ENCODE peak calls at places on chromosomes 7 and 10, in ten cellular contexts. One of them, this sample, is unnamed.

GRCh38 chr7:30182186-30182585 is 47.4 kb downstream of the MTURN start:
- DNase-seq in cardiac muscle cell: no peak
- DNase-seq in aorta: no peak
- DNase-seq in SJSA1: no peak
- DNase-seq in left ventricle myocardium inferior: peak; percentile 32
- DNase-seq in right atrium auricular region: no peak
- DNase-seq in heart left ventricle: peak; percentile 60
- DNase-seq in foreskin keratinocyte: no peak
- DNase-seq in GM23338: no peak
- DNase-seq in pancreas: no peak
- DNase-seq in this sample: no peak

GRCh38 chr7:124100190-124100589 is 67.3 kb upstream of the TMEM229A start:
- DNase-seq in GM23338: no peak
- DNase-seq in cardiac muscle cell: no peak
- DNase-seq in pancreas: no peak
- DNase-seq in SJSA1: no peak
- DNase-seq in left ventricle myocardium inferior: no peak
- DNase-seq in right atrium auricular region: no peak
- DNase-seq in heart left ventricle: no peak
- DNase-seq in aorta: no peak
- DNase-seq in foreskin keratinocyte: no peak
- DNase-seq in this sample: no peak

GRCh38 chr7:28580626-28581025 is 168.3 kb downstream of the CREB5 start:
- DNase-seq in cardiac muscle cell: no peak
- DNase-seq in heart left ventricle: no peak
- DNase-seq in pancreas: no peak
- DNase-seq in SJSA1: no peak
- DNase-seq in aorta: no peak
- DNase-seq in left ventricle myocardium inferior: no peak
- DNase-seq in GM23338: no peak
- DNase-seq in foreskin keratinocyte: peak; percentile 24
- DNase-seq in right atrium auricular region: no peak
- DNase-seq in this sample: no peak

GRCh38 chr7:1271656-1272055 is 39.0 kb downstream of the UNCX start:
- DNase-seq in pancreas: no peak
- DNase-seq in foreskin keratinocyte: no peak
- DNase-seq in heart left ventricle: no peak
- DNase-seq in SJSA1: no peak
- DNase-seq in left ventricle myocardium inferior: no peak
- DNase-seq in right atrium auricular region: no peak
- DNase-seq in GM23338: no peak
- DNase-seq in cardiac muscle cell: no peak
- DNase-seq in aorta: peak; percentile 63
- DNase-seq in this sample: no peak

GRCh38 chr7:98559958-98560357 is 57.1 kb upstream of the NPTX2 start:
- DNase-seq in SJSA1: no peak
- DNase-seq in heart left ventricle: no peak
- DNase-seq in cardiac muscle cell: no peak
- DNase-seq in right atrium auricular region: no peak
- DNase-seq in left ventricle myocardium inferior: no peak
- DNase-seq in pancreas: no peak
- DNase-seq in aorta: no peak
- DNase-seq in foreskin keratinocyte: no peak
- DNase-seq in GM23338: peak; percentile 77
- DNase-seq in this sample: no peak

GRCh38 chr7:117005449-117005848 is 52.1 kb downstream of the ST7 start:
- DNase-seq in foreskin keratinocyte: no peak
- DNase-seq in cardiac muscle cell: no peak
- DNase-seq in right atrium auricular region: no peak
- DNase-seq in SJSA1: no peak
- DNase-seq in pancreas: no peak
- DNase-seq in heart left ventricle: no peak
- DNase-seq in left ventricle myocardium inferior: no peak
- DNase-seq in aorta: no peak
- DNase-seq in GM23338: no peak
- DNase-seq in this sample: peak; percentile 52

GRCh38 chr7:155638366-155638765 is 6.1 kb upstream of the RBM33 start:
- DNase-seq in GM23338: no peak
- DNase-seq in aorta: no peak
- DNase-seq in cardiac muscle cell: no peak
- DNase-seq in right atrium auricular region: no peak
- DNase-seq in SJSA1: no peak
- DNase-seq in foreskin keratinocyte: no peak
- DNase-seq in heart left ventricle: no peak
- DNase-seq in pancreas: no peak
- DNase-seq in left ventricle myocardium inferior: no peak
- DNase-seq in this sample: no peak

GRCh38 chr7:112381311-112382091 is 68.8 kb upstream of the IFRD1 start:
- DNase-seq in left ventricle myocardium inferior: no peak
- DNase-seq in pancreas: no peak
- DNase-seq in SJSA1: no peak
- DNase-seq in right atrium auricular region: no peak
- DNase-seq in GM23338: no peak
- DNase-seq in heart left ventricle: no peak
- DNase-seq in cardiac muscle cell: no peak
- DNase-seq in foreskin keratinocyte: no peak
- DNase-seq in aorta: no peak
- DNase-seq in this sample: no peak

GRCh38 chr7:116557066-116557585 is 32.3 kb downstream of the CAV1 start:
- DNase-seq in aorta: no peak
- DNase-seq in right atrium auricular region: no peak
- DNase-seq in SJSA1: no peak
- DNase-seq in GM23338: no peak
- DNase-seq in cardiac muscle cell: no peak
- DNase-seq in foreskin keratinocyte: no peak
- DNase-seq in pancreas: no peak
- DNase-seq in heart left ventricle: no peak
- DNase-seq in left ventricle myocardium inferior: no peak
- DNase-seq in this sample: no peak

GRCh38 chr10:26389533-26389932 is 48.6 kb upstream of the APBB1IP start:
- DNase-seq in aorta: no peak
- DNase-seq in GM23338: no peak
- DNase-seq in SJSA1: no peak
- DNase-seq in pancreas: no peak
- DNase-seq in right atrium auricular region: no peak
- DNase-seq in cardiac muscle cell: no peak
- DNase-seq in heart left ventricle: no peak
- DNase-seq in left ventricle myocardium inferior: no peak
- DNase-seq in foreskin keratinocyte: no peak
- DNase-seq in this sample: no peak

GRCh38 chr10:26381986-26382385 is 56.2 kb upstream of the APBB1IP start:
- DNase-seq in foreskin keratinocyte: no peak
- DNase-seq in heart left ventricle: no peak
- DNase-seq in pancreas: no peak
- DNase-seq in aorta: no peak
- DNase-seq in cardiac muscle cell: no peak
- DNase-seq in SJSA1: no peak
- DNase-seq in left ventricle myocardium inferior: no peak
- DNase-seq in right atrium auricular region: no peak
- DNase-seq in GM23338: no peak
- DNase-seq in this sample: no peak

GRCh38 chr10:26386800-26387199 is 51.3 kb upstream of the APBB1IP start:
- DNase-seq in cardiac muscle cell: no peak
- DNase-seq in pancreas: no peak
- DNase-seq in foreskin keratinocyte: no peak
- DNase-seq in SJSA1: no peak
- DNase-seq in heart left ventricle: no peak
- DNase-seq in aorta: no peak
- DNase-seq in right atrium auricular region: no peak
- DNase-seq in left ventricle myocardium inferior: no peak
- DNase-seq in GM23338: no peak
- DNase-seq in this sample: no peak

GRCh38 chr10:26384600-26384999 is 53.5 kb upstream of the APBB1IP start:
- DNase-seq in aorta: no peak
- DNase-seq in GM23338: no peak
- DNase-seq in pancreas: no peak
- DNase-seq in foreskin keratinocyte: no peak
- DNase-seq in SJSA1: no peak
- DNase-seq in heart left ventricle: no peak
- DNase-seq in right atrium auricular region: no peak
- DNase-seq in cardiac muscle cell: no peak
- DNase-seq in left ventricle myocardium inferior: no peak
- DNase-seq in this sample: no peak

GRCh38 chr10:26385443-26385842 is 52.7 kb upstream of the APBB1IP start:
- DNase-seq in right atrium auricular region: no peak
- DNase-seq in aorta: no peak
- DNase-seq in pancreas: no peak
- DNase-seq in foreskin keratinocyte: no peak
- DNase-seq in left ventricle myocardium inferior: no peak
- DNase-seq in GM23338: no peak
- DNase-seq in cardiac muscle cell: no peak
- DNase-seq in SJSA1: no peak
- DNase-seq in heart left ventricle: no peak
- DNase-seq in this sample: no peak
- H3K4me1 ChIP-seq in right atrium auricular region: no peaks in the 10 kb centered on the region
- H3K4me1 ChIP-seq in aorta: no peaks in the 10 kb centered on the region
- H3K4me1 ChIP-seq in pancreas: no peaks in the 10 kb centered on the region
- H3K4me1 ChIP-seq in foreskin keratinocyte: no peaks in the 10 kb centered on the region
- H3K4me1 ChIP-seq in left ventricle myocardium inferior: no peaks in the 10 kb centered on the region
- H3K4me1 ChIP-seq in GM23338: no peaks in the 10 kb centered on the region
- H3K4me1 ChIP-seq in cardiac muscle cell: no peaks in the 10 kb centered on the region
- H3K4me1 ChIP-seq in SJSA1: no peaks in the 10 kb centered on the region
- H3K4me1 ChIP-seq in heart left ventricle: no peaks in the 10 kb centered on the region
- H3K4me1 ChIP-seq in this sample: peaks cover 9% of the 10 kb centered on the region

GRCh38 chr7:44103941-44104879 is at the start of gene AEBP1:
- DNase-seq in GM23338: peak; percentile 65
- DNase-seq in left ventricle myocardium inferior: no peak
- DNase-seq in foreskin keratinocyte: no peak
- DNase-seq in pancreas: no peak
- DNase-seq in cardiac muscle cell: peak; percentile 67
- DNase-seq in SJSA1: no peak
- DNase-seq in right atrium auricular region: no peak
- DNase-seq in heart left ventricle: no peak
- DNase-seq in aorta: peak; percentile 83
- DNase-seq in this sample: peak; percentile 74
- H3K4me1 ChIP-seq in GM23338: peaks cover 8% of the 10 kb centered on the region
- H3K4me1 ChIP-seq in left ventricle myocardium inferior: peaks cover 41% of the 10 kb centered on the region
- H3K4me1 ChIP-seq in foreskin keratinocyte: peaks cover 8% of the 10 kb centered on the region
- H3K4me1 ChIP-seq in pancreas: no peaks in the 10 kb centered on the region
- H3K4me1 ChIP-seq in cardiac muscle cell: no peaks in the 10 kb centered on the region
- H3K4me1 ChIP-seq in SJSA1: peaks cover 19% of the 10 kb centered on the region
- H3K4me1 ChIP-seq in right atrium auricular region: peaks cover 73% of the 10 kb centered on the region
- H3K4me1 ChIP-seq in heart left ventricle: no peaks in the 10 kb centered on the region
- H3K4me1 ChIP-seq in aorta: no peaks in the 10 kb centered on the region
- H3K4me1 ChIP-seq in this sample: peaks cover 56% of the 10 kb centered on the region

DNA sequence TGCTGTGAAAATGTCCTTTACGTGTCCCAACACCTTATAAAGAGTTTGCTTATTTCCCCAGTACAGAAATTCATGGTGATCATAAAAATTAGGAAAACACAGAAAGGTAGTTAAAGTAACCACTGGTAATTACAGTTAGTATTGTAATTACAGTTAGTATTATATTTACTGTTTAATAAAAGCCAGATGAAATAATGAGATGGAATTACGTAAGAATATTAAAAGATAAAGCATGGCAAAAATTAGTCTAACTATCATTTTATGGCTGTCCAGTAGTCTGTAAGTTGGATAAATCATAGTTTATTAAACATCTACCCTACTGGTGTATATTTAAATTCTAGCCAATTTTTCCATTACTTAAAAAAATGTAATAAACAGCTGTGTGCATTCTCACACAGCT is 638.8 kb downstream of the ACTR3B start:
- DNase-seq in pancreas: no peak
- DNase-seq in SJSA1: no peak
- DNase-seq in right atrium auricular region: no peak
- DNase-seq in foreskin keratinocyte: no peak
- DNase-seq in left ventricle myocardium inferior: no peak
- DNase-seq in aorta: no peak
- DNase-seq in cardiac muscle cell: no peak
- DNase-seq in heart left ventricle: no peak
- DNase-seq in GM23338: no peak
- DNase-seq in this sample: no peak
- H3K4me1 ChIP-seq in pancreas: no peaks in the 10 kb centered on the region
- H3K4me1 ChIP-seq in SJSA1: no peaks in the 10 kb centered on the region
- H3K4me1 ChIP-seq in right atrium auricular region: no peaks in the 10 kb centered on the region
- H3K4me1 ChIP-seq in foreskin keratinocyte: no peaks in the 10 kb centered on the region
- H3K4me1 ChIP-seq in left ventricle myocardium inferior: no peaks in the 10 kb centered on the region
- H3K4me1 ChIP-seq in aorta: no peaks in the 10 kb centered on the region
- H3K4me1 ChIP-seq in cardiac muscle cell: no peaks in the 10 kb centered on the region
- H3K4me1 ChIP-seq in heart left ventricle: no peaks in the 10 kb centered on the region
- H3K4me1 ChIP-seq in GM23338: no peaks in the 10 kb centered on the region
- H3K4me1 ChIP-seq in this sample: no peaks in the 10 kb centered on the region

GRCh38 chr7:7114575-7115291 is 67.6 kb upstream of the C1GALT1 start:
- DNase-seq in left ventricle myocardium inferior: no peak
- DNase-seq in right atrium auricular region: no peak
- DNase-seq in GM23338: no peak
- DNase-seq in foreskin keratinocyte: no peak
- DNase-seq in pancreas: no peak
- DNase-seq in heart left ventricle: no peak
- DNase-seq in cardiac muscle cell: no peak
- DNase-seq in aorta: no peak
- DNase-seq in SJSA1: no peak
- DNase-seq in this sample: peak; percentile 31

GRCh38 chr7:7112868-7113267 is 69.5 kb upstream of the C1GALT1 start:
- DNase-seq in right atrium auricular region: no peak
- DNase-seq in foreskin keratinocyte: no peak
- DNase-seq in SJSA1: no peak
- DNase-seq in GM23338: no peak
- DNase-seq in cardiac muscle cell: no peak
- DNase-seq in aorta: no peak
- DNase-seq in left ventricle myocardium inferior: no peak
- DNase-seq in pancreas: no peak
- DNase-seq in heart left ventricle: no peak
- DNase-seq in this sample: no peak

GRCh38 chr7:7109934-7110333 is 72.4 kb upstream of the C1GALT1 start:
- DNase-seq in SJSA1: no peak
- DNase-seq in aorta: no peak
- DNase-seq in cardiac muscle cell: no peak
- DNase-seq in GM23338: no peak
- DNase-seq in right atrium auricular region: no peak
- DNase-seq in foreskin keratinocyte: no peak
- DNase-seq in left ventricle myocardium inferior: no peak
- DNase-seq in pancreas: no peak
- DNase-seq in heart left ventricle: no peak
- DNase-seq in this sample: no peak

GRCh38 chr7:7108931-7109330 is 73.4 kb upstream of the C1GALT1 start:
- DNase-seq in cardiac muscle cell: no peak
- DNase-seq in left ventricle myocardium inferior: no peak
- DNase-seq in aorta: no peak
- DNase-seq in GM23338: no peak
- DNase-seq in heart left ventricle: no peak
- DNase-seq in foreskin keratinocyte: no peak
- DNase-seq in pancreas: no peak
- DNase-seq in SJSA1: no peak
- DNase-seq in right atrium auricular region: no peak
- DNase-seq in this sample: no peak

GRCh38 chr7:7110706-7111105 is 71.6 kb upstream of the C1GALT1 start:
- DNase-seq in SJSA1: no peak
- DNase-seq in cardiac muscle cell: no peak
- DNase-seq in pancreas: no peak
- DNase-seq in foreskin keratinocyte: no peak
- DNase-seq in GM23338: no peak
- DNase-seq in heart left ventricle: no peak
- DNase-seq in left ventricle myocardium inferior: no peak
- DNase-seq in aorta: no peak
- DNase-seq in right atrium auricular region: no peak
- DNase-seq in this sample: peak; percentile 56
- H3K4me1 ChIP-seq in SJSA1: no peaks in the 10 kb centered on the region
- H3K4me1 ChIP-seq in cardiac muscle cell: no peaks in the 10 kb centered on the region
- H3K4me1 ChIP-seq in pancreas: peaks cover 9% of the 10 kb centered on the region
- H3K4me1 ChIP-seq in foreskin keratinocyte: no peaks in the 10 kb centered on the region
- H3K4me1 ChIP-seq in GM23338: peaks cover 13% of the 10 kb centered on the region
- H3K4me1 ChIP-seq in heart left ventricle: no peaks in the 10 kb centered on the region
- H3K4me1 ChIP-seq in left ventricle myocardium inferior: no peaks in the 10 kb centered on the region
- H3K4me1 ChIP-seq in aorta: no peaks in the 10 kb centered on the region
- H3K4me1 ChIP-seq in right atrium auricular region: no peaks in the 10 kb centered on the region
- H3K4me1 ChIP-seq in this sample: peaks cover 28% of the 10 kb centered on the region